ENCODE peak calls at places on chromosomes 5 and 9, in five cellular contexts. One of them, this sample, is unnamed.

GRCh38 chr5:56827043-56827442 is 11.7 kb downstream of the MAP3K1 start:
- DNase-seq in A549: peak
- DNase-seq in GM12878: no peak
- DNase-seq in HCT116: no peak
- DNase-seq in IMR-90: no peak
- DNase-seq in this sample: peak

GRCh38 chr5:135140805-135141204 is 106.8 kb upstream of the PITX1 start:
- DNase-seq in A549: peak
- DNase-seq in GM12878: no peak
- DNase-seq in HCT116: peak
- DNase-seq in IMR-90: peak
- DNase-seq in this sample: no peak

GRCh38 chr9:92650296-92650695 is 19.6 kb downstream of the IPPK start:
- DNase-seq in A549: no peak
- DNase-seq in GM12878: no peak
- DNase-seq in HCT116: no peak
- DNase-seq in IMR-90: no peak
- DNase-seq in this sample: no peak

GRCh38 chr9:104927216-104927911 is 591 bp downstream of the ABCA1 start:
- DNase-seq in A549: peak
- DNase-seq in GM12878: no peak
- DNase-seq in HCT116: no peak
- DNase-seq in IMR-90: peak
- DNase-seq in this sample: peak

GRCh38 chr5:16051246-16051645 is 128.3 kb downstream of the MARCHF11 start:
- DNase-seq in A549: no peak
- DNase-seq in GM12878: no peak
- DNase-seq in HCT116: no peak
- DNase-seq in IMR-90: no peak
- DNase-seq in this sample: no peak

GRCh38 chr5:45623855-45624254 is 72.3 kb downstream of the HCN1 start:
- DNase-seq in A549: no peak
- DNase-seq in GM12878: no peak
- DNase-seq in HCT116: no peak
- DNase-seq in IMR-90: no peak
- DNase-seq in this sample: no peak

GRCh38 chr5:126443374-126443851 is 20.2 kb downstream of the GRAMD2B start:
- DNase-seq in A549: no peak
- DNase-seq in GM12878: peak
- DNase-seq in HCT116: no peak
- DNase-seq in IMR-90: peak
- DNase-seq in this sample: peak

GRCh38 chr5:57412010-57412409 is 70.6 kb downstream of the ACTBL2 start:
- DNase-seq in A549: no peak
- DNase-seq in GM12878: no peak
- DNase-seq in HCT116: no peak
- DNase-seq in IMR-90: peak
- DNase-seq in this sample: no peak

GRCh38 chr9:89899476-89900047 is 294.8 kb downstream of the GADD45G start:
- DNase-seq in A549: no peak
- DNase-seq in GM12878: no peak
- DNase-seq in HCT116: no peak
- DNase-seq in IMR-90: no peak
- DNase-seq in this sample: peak

GRCh38 chr9:89905628-89906338 is 301.0 kb downstream of the GADD45G start:
- DNase-seq in A549: no peak
- DNase-seq in GM12878: no peak
- DNase-seq in HCT116: no peak
- DNase-seq in IMR-90: no peak
- DNase-seq in this sample: no peak

GRCh38 chr9:89903076-89903475 is 298.3 kb downstream of the GADD45G start:
- DNase-seq in A549: no peak
- DNase-seq in GM12878: no peak
- DNase-seq in HCT116: no peak
- DNase-seq in IMR-90: no peak
- DNase-seq in this sample: no peak

GRCh38 chr9:89896806-89897340 is 292.1 kb downstream of the GADD45G start:
- DNase-seq in A549: no peak
- DNase-seq in GM12878: no peak
- DNase-seq in HCT116: no peak
- DNase-seq in IMR-90: no peak
- DNase-seq in this sample: no peak

GRCh38 chr9:89902450-89902849 is 297.6 kb downstream of the GADD45G start:
- DNase-seq in A549: no peak
- DNase-seq in GM12878: no peak
- DNase-seq in HCT116: no peak
- DNase-seq in IMR-90: peak
- DNase-seq in this sample: no peak
- TF ChIP-seq CEBPB in A549: no peak
- TF ChIP-seq CEBPB in GM12878: no peak
- TF ChIP-seq CEBPB in HCT116: no peak
- TF ChIP-seq CEBPB in IMR-90: no peak
- TF ChIP-seq CEBPB in this sample: no peak

GRCh38 chr5:138635268-138635667 is 60.1 kb upstream of the HSPA9 start:
- DNase-seq in A549: no peak
- DNase-seq in GM12878: no peak
- DNase-seq in HCT116: no peak
- DNase-seq in IMR-90: peak
- DNase-seq in this sample: no peak
- TF ChIP-seq CEBPB in A549: no peak
- TF ChIP-seq CEBPB in GM12878: no peak
- TF ChIP-seq CEBPB in HCT116: no peak
- TF ChIP-seq CEBPB in IMR-90: no peak
- TF ChIP-seq CEBPB in this sample: no peak

GRCh38 chr9:134344068-134344820 is 18.0 kb downstream of the RXRA start:
- DNase-seq in A549: no peak
- DNase-seq in GM12878: no peak
- DNase-seq in HCT116: no peak
- DNase-seq in IMR-90: peak
- DNase-seq in this sample: no peak
- TF ChIP-seq CEBPB in A549: no peak
- TF ChIP-seq CEBPB in GM12878: no peak
- TF ChIP-seq CEBPB in HCT116: no peak
- TF ChIP-seq CEBPB in IMR-90: no peak
- TF ChIP-seq CEBPB in this sample: no peak

GRCh38 chr5:145704724-145705123 is 130.4 kb downstream of the PRELID2 start:
- DNase-seq in A549: no peak
- DNase-seq in GM12878: no peak
- DNase-seq in HCT116: no peak
- DNase-seq in IMR-90: no peak
- DNase-seq in this sample: no peak
- TF ChIP-seq CEBPB in A549: no peak
- TF ChIP-seq CEBPB in GM12878: no peak
- TF ChIP-seq CEBPB in HCT116: no peak
- TF ChIP-seq CEBPB in IMR-90: no peak
- TF ChIP-seq CEBPB in this sample: no peak

GRCh38 chr9:93682155-93682968 is 106.0 kb downstream of the PHF2 start:
- DNase-seq in A549: peak
- DNase-seq in GM12878: no peak
- DNase-seq in HCT116: peak
- DNase-seq in IMR-90: peak
- DNase-seq in this sample: peak
- TF ChIP-seq CEBPB in A549: no peak
- TF ChIP-seq CEBPB in GM12878: no peak
- TF ChIP-seq CEBPB in HCT116: no peak
- TF ChIP-seq CEBPB in IMR-90: no peak
- TF ChIP-seq CEBPB in this sample: no peak

GRCh38 chr9:19085295-19085694 is 17.4 kb downstream of the HAUS6 start:
- DNase-seq in A549: peak
- DNase-seq in GM12878: no peak
- DNase-seq in HCT116: peak
- DNase-seq in IMR-90: no peak
- DNase-seq in this sample: peak
- TF ChIP-seq CEBPB in A549: no peak
- TF ChIP-seq CEBPB in GM12878: no peak
- TF ChIP-seq CEBPB in HCT116: no peak
- TF ChIP-seq CEBPB in IMR-90: no peak
- TF ChIP-seq CEBPB in this sample: no peak

DNA sequence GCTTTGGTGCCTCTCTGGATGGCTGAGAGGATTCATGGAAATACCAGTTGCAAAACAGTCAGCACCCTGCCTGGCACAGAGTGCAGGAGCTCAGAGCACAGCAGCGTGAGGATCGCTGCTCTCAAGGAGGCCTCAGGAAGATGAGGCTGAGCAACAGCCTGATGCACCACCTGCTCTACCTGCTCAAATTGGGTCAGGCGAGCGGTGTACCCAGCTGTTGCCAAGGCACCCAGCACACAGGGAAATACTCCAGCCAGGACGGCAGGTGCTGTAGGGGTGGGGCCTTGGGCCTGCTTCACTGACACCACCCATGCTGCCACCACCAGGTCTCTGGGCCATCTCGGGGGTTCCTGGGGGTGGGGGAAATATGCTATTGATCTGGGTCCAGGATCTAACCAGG is 4.3 kb downstream of the EEIG1 start:
- DNase-seq in A549: no peak
- DNase-seq in GM12878: no peak
- DNase-seq in HCT116: no peak
- DNase-seq in IMR-90: no peak
- DNase-seq in this sample: no peak
- TF ChIP-seq CEBPB in A549: no peak
- TF ChIP-seq CEBPB in GM12878: no peak
- TF ChIP-seq CEBPB in HCT116: no peak
- TF ChIP-seq CEBPB in IMR-90: no peak
- TF ChIP-seq CEBPB in this sample: no peak

This sample was measured in HepG2.